ENCODE peak calls at places on chromosome 10, in six cellular contexts. One of them, this sample, is unnamed.

GRCh38 chr10:100866575-100867098 is 46.1 kb upstream of the SLF2 start:
- DNase-seq in brain microvascular endothelial cell: no peak
- DNase-seq in substantia nigra: no peak
- DNase-seq in tibial nerve: no peak
- DNase-seq in MM.1S: no peak
- DNase-seq in SJSA1: no peak
- DNase-seq in this sample: no peak

GRCh38 chr10:102135956-102136526 is 3.2 kb downstream of the PPRC1 start:
- DNase-seq in brain microvascular endothelial cell: no peak
- DNase-seq in substantia nigra: no peak
- DNase-seq in tibial nerve: no peak
- DNase-seq in MM.1S: no peak
- DNase-seq in SJSA1: no peak
- DNase-seq in this sample: no peak

GRCh38 chr10:25815999-25816768 is 117.8 kb upstream of the MYO3A start:
- DNase-seq in brain microvascular endothelial cell: peak
- DNase-seq in substantia nigra: no peak
- DNase-seq in tibial nerve: no peak
- DNase-seq in MM.1S: peak
- DNase-seq in SJSA1: no peak
- DNase-seq in this sample: no peak

GRCh38 chr10:129483427-129484010 is 16.5 kb downstream of the MGMT start:
- DNase-seq in brain microvascular endothelial cell: no peak
- DNase-seq in substantia nigra: no peak
- DNase-seq in tibial nerve: no peak
- DNase-seq in MM.1S: no peak
- DNase-seq in SJSA1: no peak
- DNase-seq in this sample: no peak

GRCh38 chr10:44854693-44855350 is 56.3 kb upstream of the TMEM72 start:
- DNase-seq in brain microvascular endothelial cell: no peak
- DNase-seq in substantia nigra: peak
- DNase-seq in tibial nerve: no peak
- DNase-seq in MM.1S: no peak
- DNase-seq in SJSA1: peak
- DNase-seq in this sample: peak

GRCh38 chr10:127145173-127145572 is 51.2 kb downstream of the INSYN2A start:
- DNase-seq in brain microvascular endothelial cell: peak
- DNase-seq in substantia nigra: no peak
- DNase-seq in tibial nerve: no peak
- DNase-seq in MM.1S: no peak
- DNase-seq in SJSA1: no peak
- DNase-seq in this sample: no peak

GRCh38 chr10:122050316-122050715 is 61.4 kb downstream of the TACC2 start:
- DNase-seq in brain microvascular endothelial cell: no peak
- DNase-seq in substantia nigra: no peak
- DNase-seq in tibial nerve: no peak
- DNase-seq in MM.1S: no peak
- DNase-seq in SJSA1: no peak
- DNase-seq in this sample: no peak

GRCh38 chr10:7211857-7212577 is 198.8 kb downstream of the SFMBT2 start:
- DNase-seq in brain microvascular endothelial cell: no peak
- DNase-seq in substantia nigra: no peak
- DNase-seq in tibial nerve: no peak
- DNase-seq in MM.1S: no peak
- DNase-seq in SJSA1: no peak
- DNase-seq in this sample: no peak

GRCh38 chr10:110765513-110766375 is 106.0 kb upstream of the PDCD4 start:
- DNase-seq in brain microvascular endothelial cell: no peak
- DNase-seq in substantia nigra: no peak
- DNase-seq in tibial nerve: no peak
- DNase-seq in MM.1S: peak
- DNase-seq in SJSA1: no peak
- DNase-seq in this sample: no peak

GRCh38 chr10:34156781-34157425 is 658.2 kb downstream of the PARD3 start:
- DNase-seq in brain microvascular endothelial cell: peak
- DNase-seq in substantia nigra: no peak
- DNase-seq in tibial nerve: no peak
- DNase-seq in MM.1S: no peak
- DNase-seq in SJSA1: peak
- DNase-seq in this sample: no peak

GRCh38 chr10:100742067-100742771 is 3.2 kb upstream of the PAX2 start:
- DNase-seq in brain microvascular endothelial cell: no peak
- DNase-seq in substantia nigra: no peak
- DNase-seq in tibial nerve: no peak
- DNase-seq in MM.1S: no peak
- DNase-seq in SJSA1: no peak
- DNase-seq in this sample: no peak

GRCh38 chr10:128979405-128979804 is 487.6 kb upstream of the MGMT start:
- DNase-seq in brain microvascular endothelial cell: no peak
- DNase-seq in substantia nigra: no peak
- DNase-seq in tibial nerve: no peak
- DNase-seq in MM.1S: no peak
- DNase-seq in SJSA1: no peak
- DNase-seq in this sample: no peak

GRCh38 chr10:31709028-31709427 is 219.6 kb downstream of the ARHGAP12 start:
- DNase-seq in brain microvascular endothelial cell: no peak
- DNase-seq in substantia nigra: no peak
- DNase-seq in tibial nerve: no peak
- DNase-seq in MM.1S: peak
- DNase-seq in SJSA1: no peak
- DNase-seq in this sample: no peak

GRCh38 chr10:86770412-86770960 is 14.1 kb downstream of the BMPR1A start:
- DNase-seq in brain microvascular endothelial cell: no peak
- DNase-seq in substantia nigra: no peak
- DNase-seq in tibial nerve: no peak
- DNase-seq in MM.1S: no peak
- DNase-seq in SJSA1: no peak
- DNase-seq in this sample: no peak

GRCh38 chr10:109633846-109634245 is 289.5 kb downstream of the XPNPEP1 start:
- DNase-seq in brain microvascular endothelial cell: no peak
- DNase-seq in substantia nigra: no peak
- DNase-seq in tibial nerve: no peak
- DNase-seq in MM.1S: no peak
- DNase-seq in SJSA1: no peak
- DNase-seq in this sample: no peak

GRCh38 chr10:46297406-46298204 is 10.8 kb downstream of the ANTXRL start:
- DNase-seq in brain microvascular endothelial cell: no peak
- DNase-seq in substantia nigra: no peak
- DNase-seq in tibial nerve: no peak
- DNase-seq in MM.1S: no peak
- DNase-seq in SJSA1: peak
- DNase-seq in this sample: no peak

GRCh38 chr10:47081264-47081663 is 170.0 kb downstream of the PTPN20 start:
- DNase-seq in brain microvascular endothelial cell: no peak
- DNase-seq in substantia nigra: no peak
- DNase-seq in tibial nerve: no peak
- DNase-seq in MM.1S: no peak
- DNase-seq in SJSA1: no peak
- DNase-seq in this sample: no peak

GRCh38 chr10:23886355-23886754 is 322.6 kb upstream of the KIAA1217 start:
- DNase-seq in brain microvascular endothelial cell: no peak
- DNase-seq in substantia nigra: no peak
- DNase-seq in tibial nerve: no peak
- DNase-seq in MM.1S: no peak
- DNase-seq in SJSA1: no peak
- DNase-seq in this sample: no peak

GRCh38 chr10:6361869-6362268 is 159.1 kb downstream of the PFKFB3 start:
- DNase-seq in brain microvascular endothelial cell: no peak
- DNase-seq in substantia nigra: no peak
- DNase-seq in tibial nerve: no peak
- DNase-seq in MM.1S: no peak
- DNase-seq in SJSA1: no peak
- DNase-seq in this sample: no peak

GRCh38 chr10:20489961-20490360 is 407.1 kb downstream of the NEBL start:
- DNase-seq in brain microvascular endothelial cell: peak
- DNase-seq in substantia nigra: no peak
- DNase-seq in tibial nerve: no peak
- DNase-seq in MM.1S: no peak
- DNase-seq in SJSA1: no peak
- DNase-seq in this sample: no peak

GRCh38 chr10:1778570-1778969 is 41.2 kb upstream of the ADARB2 start:
- DNase-seq in brain microvascular endothelial cell: no peak
- DNase-seq in substantia nigra: no peak
- DNase-seq in tibial nerve: no peak
- DNase-seq in MM.1S: no peak
- DNase-seq in SJSA1: no peak
- DNase-seq in this sample: no peak

GRCh38 chr10:126932516-126932915 is 27.3 kb downstream of the DOCK1 start:
- DNase-seq in brain microvascular endothelial cell: no peak
- DNase-seq in substantia nigra: no peak
- DNase-seq in tibial nerve: no peak
- DNase-seq in MM.1S: no peak
- DNase-seq in SJSA1: no peak
- DNase-seq in this sample: no peak

GRCh38 chr10:63133787-63134557 is 844 bp downstream of the NRBF2 start:
- DNase-seq in brain microvascular endothelial cell: no peak
- DNase-seq in substantia nigra: no peak
- DNase-seq in tibial nerve: no peak
- DNase-seq in MM.1S: no peak
- DNase-seq in SJSA1: peak
- DNase-seq in this sample: no peak

GRCh38 chr10:32972929-32973328 is 14.9 kb upstream of the ITGB1 start:
- DNase-seq in brain microvascular endothelial cell: no peak
- DNase-seq in substantia nigra: no peak
- DNase-seq in tibial nerve: no peak
- DNase-seq in MM.1S: no peak
- DNase-seq in SJSA1: no peak
- DNase-seq in this sample: no peak
- H3K27ac ChIP-seq in brain microvascular endothelial cell: no peak
- H3K27ac ChIP-seq in substantia nigra: no peak
- H3K27ac ChIP-seq in tibial nerve: no peak
- H3K27ac ChIP-seq in MM.1S: peak
- H3K27ac ChIP-seq in SJSA1: no peak
- H3K27ac ChIP-seq in this sample: no peak

DNA sequence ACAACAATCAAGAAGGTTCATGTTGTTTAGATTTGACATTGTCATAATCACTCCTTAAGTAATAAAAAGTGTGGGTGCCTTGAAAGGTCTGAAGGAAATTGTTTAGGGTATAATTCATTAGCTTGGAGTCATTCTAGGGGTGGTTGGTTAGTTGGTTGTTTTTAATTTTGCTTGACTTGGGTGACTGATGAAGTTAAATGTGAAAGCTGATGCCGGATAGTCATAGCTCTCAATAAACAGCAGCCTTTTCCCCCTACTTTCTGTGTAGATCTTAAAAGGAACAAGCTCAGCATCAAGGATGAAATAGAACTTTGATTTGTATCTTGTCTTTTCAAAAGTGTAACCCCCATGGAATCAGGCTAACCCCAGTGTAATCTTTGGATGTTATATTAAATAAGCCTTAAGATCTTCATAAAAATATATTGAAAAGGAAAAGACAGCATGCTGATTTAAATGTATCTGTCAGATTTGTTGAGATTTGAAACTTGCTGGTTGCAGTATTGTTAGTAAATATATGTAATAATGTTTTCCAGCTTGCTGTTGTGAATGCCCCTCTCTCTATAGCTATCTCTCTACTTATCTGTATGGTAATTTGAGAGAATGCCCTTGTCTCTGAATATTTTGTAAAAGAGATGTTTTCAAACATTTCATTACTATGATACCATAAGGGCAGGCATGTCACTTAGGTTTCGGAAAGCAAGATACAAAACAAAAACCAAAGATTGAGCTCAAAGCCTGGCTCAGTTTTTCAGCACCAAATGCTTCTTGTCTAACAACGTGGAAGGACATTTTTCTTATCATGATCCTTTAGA is 148.5 kb downstream of the ARID5B start:
- DNase-seq in brain microvascular endothelial cell: no peak
- DNase-seq in substantia nigra: no peak
- DNase-seq in tibial nerve: no peak
- DNase-seq in MM.1S: peak
- DNase-seq in SJSA1: no peak
- DNase-seq in this sample: no peak
- H3K27ac ChIP-seq in brain microvascular endothelial cell: peak
- H3K27ac ChIP-seq in substantia nigra: peak
- H3K27ac ChIP-seq in tibial nerve: peak
- H3K27ac ChIP-seq in MM.1S: peak
- H3K27ac ChIP-seq in SJSA1: peak
- H3K27ac ChIP-seq in this sample: peak

GRCh38 chr10:68684413-68684812 is 36.6 kb upstream of the CCAR1 start:
- DNase-seq in brain microvascular endothelial cell: no peak
- DNase-seq in substantia nigra: no peak
- DNase-seq in tibial nerve: no peak
- DNase-seq in MM.1S: peak
- DNase-seq in SJSA1: no peak
- DNase-seq in this sample: no peak
- H3K27ac ChIP-seq in brain microvascular endothelial cell: no peak
- H3K27ac ChIP-seq in substantia nigra: no peak
- H3K27ac ChIP-seq in tibial nerve: no peak
- H3K27ac ChIP-seq in MM.1S: no peak
- H3K27ac ChIP-seq in SJSA1: no peak
- H3K27ac ChIP-seq in this sample: no peak

GRCh38 chr10:133254421-133255120 is 16.9 kb downstream of the VENTX start:
- DNase-seq in brain microvascular endothelial cell: no peak
- DNase-seq in substantia nigra: no peak
- DNase-seq in tibial nerve: no peak
- DNase-seq in MM.1S: no peak
- DNase-seq in SJSA1: no peak
- DNase-seq in this sample: no peak
- H3K27ac ChIP-seq in brain microvascular endothelial cell: no peak
- H3K27ac ChIP-seq in substantia nigra: no peak
- H3K27ac ChIP-seq in tibial nerve: no peak
- H3K27ac ChIP-seq in MM.1S: no peak
- H3K27ac ChIP-seq in SJSA1: no peak
- H3K27ac ChIP-seq in this sample: no peak

GRCh38 chr10:10821926-10822325 is 195.7 kb upstream of the CELF2 start:
- DNase-seq in brain microvascular endothelial cell: no peak
- DNase-seq in substantia nigra: no peak
- DNase-seq in tibial nerve: no peak
- DNase-seq in MM.1S: peak
- DNase-seq in SJSA1: no peak
- DNase-seq in this sample: no peak

GRCh38 chr10:10818082-10818481 is 199.6 kb upstream of the CELF2 start:
- DNase-seq in brain microvascular endothelial cell: peak
- DNase-seq in substantia nigra: no peak
- DNase-seq in tibial nerve: peak
- DNase-seq in MM.1S: no peak
- DNase-seq in SJSA1: no peak
- DNase-seq in this sample: peak

GRCh38 chr10:10816453-10816852 is 201.2 kb upstream of the CELF2 start:
- DNase-seq in brain microvascular endothelial cell: no peak
- DNase-seq in substantia nigra: no peak
- DNase-seq in tibial nerve: no peak
- DNase-seq in MM.1S: no peak
- DNase-seq in SJSA1: no peak
- DNase-seq in this sample: no peak

GRCh38 chr10:10817609-10818008 is 200.1 kb upstream of the CELF2 start:
- DNase-seq in brain microvascular endothelial cell: no peak
- DNase-seq in substantia nigra: no peak
- DNase-seq in tibial nerve: no peak
- DNase-seq in MM.1S: no peak
- DNase-seq in SJSA1: no peak
- DNase-seq in this sample: no peak

GRCh38 chr10:10819206-10819856 is 198.3 kb upstream of the CELF2 start:
- DNase-seq in brain microvascular endothelial cell: no peak
- DNase-seq in substantia nigra: no peak
- DNase-seq in tibial nerve: no peak
- DNase-seq in MM.1S: no peak
- DNase-seq in SJSA1: no peak
- DNase-seq in this sample: no peak
- H3K27ac ChIP-seq in brain microvascular endothelial cell: no peak
- H3K27ac ChIP-seq in substantia nigra: no peak
- H3K27ac ChIP-seq in tibial nerve: no peak
- H3K27ac ChIP-seq in MM.1S: no peak
- H3K27ac ChIP-seq in SJSA1: no peak
- H3K27ac ChIP-seq in this sample: peak